ENCODE peak calls at places on chromosomes 7 and 10, in seven cellular contexts. One of them, this sample, is unnamed.

GRCh38 chr10:66928000-66928770 is 2.3 kb downstream of the LRRTM3 start:
- DNase-seq in IMR-90: peak; percentile 12
- DNase-seq in tibial artery: no peak
- DNase-seq in BE2C: peak; percentile 36
- DNase-seq in cardiac muscle cell: peak; percentile 3
- DNase-seq in mucosa of descending colon: peak; percentile 37
- DNase-seq in uterus: no peak
- DNase-seq in this sample: peak; percentile 1

GRCh38 chr10:122471531-122472177 is 10.3 kb downstream of the HTRA1 start:
- DNase-seq in IMR-90: peak; percentile 56
- DNase-seq in tibial artery: no peak
- DNase-seq in BE2C: no peak
- DNase-seq in cardiac muscle cell: no peak
- DNase-seq in mucosa of descending colon: no peak
- DNase-seq in uterus: no peak
- DNase-seq in this sample: no peak

GRCh38 chr10:105358911-105359310 is 717.8 kb downstream of the SORCS3 start:
- DNase-seq in IMR-90: no peak
- DNase-seq in tibial artery: no peak
- DNase-seq in BE2C: no peak
- DNase-seq in cardiac muscle cell: no peak
- DNase-seq in mucosa of descending colon: no peak
- DNase-seq in uterus: no peak
- DNase-seq in this sample: no peak

GRCh38 chr7:23394828-23395227 is 75.5 kb downstream of the IGF2BP3 start:
- DNase-seq in IMR-90: peak; percentile 42
- DNase-seq in tibial artery: no peak
- DNase-seq in BE2C: no peak
- DNase-seq in cardiac muscle cell: no peak
- DNase-seq in mucosa of descending colon: no peak
- DNase-seq in uterus: no peak
- DNase-seq in this sample: no peak

GRCh38 chr7:114819629-114820362 is 102.1 kb upstream of the MDFIC start:
- DNase-seq in IMR-90: peak; percentile 98
- DNase-seq in tibial artery: no peak
- DNase-seq in BE2C: no peak
- DNase-seq in cardiac muscle cell: peak; percentile 96
- DNase-seq in mucosa of descending colon: no peak
- DNase-seq in uterus: peak; percentile 41
- DNase-seq in this sample: peak; percentile 98

GRCh38 chr7:90595341-90595800 is 750 bp upstream of the CDK14 start:
- DNase-seq in IMR-90: peak; percentile 15
- DNase-seq in tibial artery: no peak
- DNase-seq in BE2C: no peak
- DNase-seq in cardiac muscle cell: peak; percentile 45
- DNase-seq in mucosa of descending colon: no peak
- DNase-seq in uterus: no peak
- DNase-seq in this sample: peak; percentile 32

GRCh38 chr10:21002097-21002878 is 105.2 kb upstream of the NEBL start:
- DNase-seq in IMR-90: peak; percentile 1
- DNase-seq in tibial artery: no peak
- DNase-seq in BE2C: no peak
- DNase-seq in cardiac muscle cell: peak; percentile 72
- DNase-seq in mucosa of descending colon: no peak
- DNase-seq in uterus: no peak
- DNase-seq in this sample: peak; percentile 95

GRCh38 chr10:122350893-122351292 is 23.6 kb upstream of the PLEKHA1 start:
- DNase-seq in IMR-90: no peak
- DNase-seq in tibial artery: no peak
- DNase-seq in BE2C: no peak
- DNase-seq in cardiac muscle cell: no peak
- DNase-seq in mucosa of descending colon: no peak
- DNase-seq in uterus: no peak
- DNase-seq in this sample: no peak

GRCh38 chr10:18651324-18652007 is at the start of gene NSUN6:
- DNase-seq in IMR-90: peak; percentile 85
- DNase-seq in tibial artery: peak; percentile 93
- DNase-seq in BE2C: peak; percentile 84
- DNase-seq in cardiac muscle cell: peak; percentile 90
- DNase-seq in mucosa of descending colon: peak; percentile 96
- DNase-seq in uterus: peak; percentile 91
- DNase-seq in this sample: peak; percentile 87

GRCh38 chr7:3725145-3725544 is 424.1 kb downstream of the SDK1 start:
- DNase-seq in IMR-90: no peak
- DNase-seq in tibial artery: no peak
- DNase-seq in BE2C: no peak
- DNase-seq in cardiac muscle cell: peak; percentile 29
- DNase-seq in mucosa of descending colon: no peak
- DNase-seq in uterus: no peak
- DNase-seq in this sample: peak; percentile 37

GRCh38 chr7:3721422-3721821 is 420.4 kb downstream of the SDK1 start:
- DNase-seq in IMR-90: no peak
- DNase-seq in tibial artery: no peak
- DNase-seq in BE2C: no peak
- DNase-seq in cardiac muscle cell: no peak
- DNase-seq in mucosa of descending colon: no peak
- DNase-seq in uterus: no peak
- DNase-seq in this sample: no peak

GRCh38 chr7:3725660-3726059 is 424.6 kb downstream of the SDK1 start:
- DNase-seq in IMR-90: no peak
- DNase-seq in tibial artery: no peak
- DNase-seq in BE2C: no peak
- DNase-seq in cardiac muscle cell: no peak
- DNase-seq in mucosa of descending colon: no peak
- DNase-seq in uterus: no peak
- DNase-seq in this sample: no peak

DNA sequence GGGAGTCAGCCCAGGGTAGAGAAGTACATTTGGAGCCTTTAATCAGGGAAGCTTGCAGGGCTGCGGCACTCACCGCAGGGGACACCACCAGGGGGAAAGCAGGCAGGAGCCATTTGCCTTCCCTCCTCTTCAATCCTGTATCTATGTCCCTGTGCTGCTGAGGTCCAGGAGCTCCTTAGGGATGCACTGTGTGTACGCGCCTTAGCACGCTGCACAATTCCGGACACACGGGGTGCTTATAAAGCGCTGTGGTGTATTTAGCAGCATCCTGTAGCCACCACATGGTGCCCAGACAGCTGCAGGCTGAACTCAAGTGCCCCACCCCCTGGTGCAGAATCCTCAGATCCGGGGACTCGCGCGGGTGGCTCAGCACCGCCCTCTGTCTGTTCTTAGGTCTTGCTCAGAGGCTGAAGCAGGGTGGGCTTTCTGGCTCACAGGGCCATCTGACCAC is 421.4 kb downstream of the SDK1 start:
- DNase-seq in IMR-90: peak; percentile 2
- DNase-seq in tibial artery: no peak
- DNase-seq in BE2C: no peak
- DNase-seq in cardiac muscle cell: peak; percentile 2
- DNase-seq in mucosa of descending colon: no peak
- DNase-seq in uterus: no peak
- DNase-seq in this sample: peak; percentile 54
- TF ChIP-seq CTCF in IMR-90: no peak
- TF ChIP-seq CTCF in tibial artery: no peak
- TF ChIP-seq CTCF in BE2C: no peak
- TF ChIP-seq CTCF in cardiac muscle cell: peak; percentile 9
- TF ChIP-seq CTCF in mucosa of descending colon: no peak
- TF ChIP-seq CTCF in uterus: no peak
- TF ChIP-seq CTCF in this sample: peak; percentile 60

GRCh38 chr7:45575501-45576248 is 1.5 kb downstream of the ADCY1 start:
- DNase-seq in IMR-90: no peak
- DNase-seq in tibial artery: peak; percentile 46
- DNase-seq in BE2C: no peak
- DNase-seq in cardiac muscle cell: no peak
- DNase-seq in mucosa of descending colon: no peak
- DNase-seq in uterus: no peak
- DNase-seq in this sample: no peak

GRCh38 chr7:45574521-45575500 is 643 bp downstream of the ADCY1 start:
- DNase-seq in IMR-90: peak; percentile 49
- DNase-seq in tibial artery: peak; percentile 56
- DNase-seq in BE2C: peak; percentile 79
- DNase-seq in cardiac muscle cell: peak; percentile 63
- DNase-seq in mucosa of descending colon: no peak
- DNase-seq in uterus: no peak
- DNase-seq in this sample: peak; percentile 59

GRCh38 chr7:45576249-45576929 is 2.2 kb downstream of the ADCY1 start:
- DNase-seq in IMR-90: no peak
- DNase-seq in tibial artery: peak; percentile 57
- DNase-seq in BE2C: no peak
- DNase-seq in cardiac muscle cell: peak; percentile 78
- DNase-seq in mucosa of descending colon: no peak
- DNase-seq in uterus: no peak
- DNase-seq in this sample: no peak

GRCh38 chr7:45573199-45573598 is 969 bp upstream of the ADCY1 start:
- DNase-seq in IMR-90: no peak
- DNase-seq in tibial artery: peak; percentile 47
- DNase-seq in BE2C: no peak
- DNase-seq in cardiac muscle cell: no peak
- DNase-seq in mucosa of descending colon: no peak
- DNase-seq in uterus: no peak
- DNase-seq in this sample: no peak

GRCh38 chr7:45573636-45574470 is at the start of gene ADCY1:
- DNase-seq in IMR-90: no peak
- DNase-seq in tibial artery: peak; percentile 45
- DNase-seq in BE2C: peak; percentile 65
- DNase-seq in cardiac muscle cell: no peak
- DNase-seq in mucosa of descending colon: no peak
- DNase-seq in uterus: no peak
- DNase-seq in this sample: no peak
- H3K4me3 ChIP-seq in IMR-90: peak within 1 kb of the TSS; percentile 35
- H3K4me3 ChIP-seq in tibial artery: peak within 1 kb of the TSS; percentile 42
- H3K4me3 ChIP-seq in BE2C: peak within 1 kb of the TSS; percentile 75
- H3K4me3 ChIP-seq in cardiac muscle cell: peak within 1 kb of the TSS; percentile 92
- H3K4me3 ChIP-seq in mucosa of descending colon: no peak within 1 kb of the TSS
- H3K4me3 ChIP-seq in uterus: peak within 1 kb of the TSS; percentile 7
- H3K4me3 ChIP-seq in this sample: peak within 1 kb of the TSS; percentile 37

GRCh38 chr10:97381626-97382025 is 19.5 kb downstream of the RRP12 start:
- DNase-seq in IMR-90: no peak
- DNase-seq in tibial artery: no peak
- DNase-seq in BE2C: no peak
- DNase-seq in cardiac muscle cell: no peak
- DNase-seq in mucosa of descending colon: no peak
- DNase-seq in uterus: no peak
- DNase-seq in this sample: no peak

GRCh38 chr10:97384156-97384555 is 17.0 kb downstream of the RRP12 start:
- DNase-seq in IMR-90: no peak
- DNase-seq in tibial artery: no peak
- DNase-seq in BE2C: no peak
- DNase-seq in cardiac muscle cell: no peak
- DNase-seq in mucosa of descending colon: no peak
- DNase-seq in uterus: no peak
- DNase-seq in this sample: no peak

GRCh38 chr10:97385565-97385964 is 15.6 kb downstream of the RRP12 start:
- DNase-seq in IMR-90: no peak
- DNase-seq in tibial artery: no peak
- DNase-seq in BE2C: no peak
- DNase-seq in cardiac muscle cell: no peak
- DNase-seq in mucosa of descending colon: no peak
- DNase-seq in uterus: no peak
- DNase-seq in this sample: no peak

GRCh38 chr10:97384641-97385040 is 16.5 kb downstream of the RRP12 start:
- DNase-seq in IMR-90: no peak
- DNase-seq in tibial artery: no peak
- DNase-seq in BE2C: no peak
- DNase-seq in cardiac muscle cell: no peak
- DNase-seq in mucosa of descending colon: no peak
- DNase-seq in uterus: no peak
- DNase-seq in this sample: no peak

DNA sequence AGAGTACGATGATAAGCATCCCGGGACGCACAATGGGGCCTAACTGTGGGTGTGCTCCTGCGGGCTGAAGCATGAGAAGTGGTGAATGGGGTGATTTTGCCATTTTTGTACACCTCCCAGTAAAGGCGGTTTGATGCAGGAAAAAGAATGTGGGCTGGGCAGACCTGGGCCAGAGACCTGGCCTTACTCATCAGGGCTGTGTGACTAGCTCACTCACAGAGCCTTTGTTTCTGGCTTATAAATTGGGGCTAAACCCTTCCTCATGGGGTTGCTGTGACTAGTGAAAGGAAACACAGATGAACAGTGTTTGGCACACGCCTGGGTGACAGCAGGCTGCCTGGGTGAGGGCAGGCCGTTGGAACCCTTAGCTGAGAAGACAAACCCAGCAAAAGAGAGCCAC is 18.0 kb downstream of the RRP12 start:
- DNase-seq in IMR-90: no peak
- DNase-seq in tibial artery: no peak
- DNase-seq in BE2C: no peak
- DNase-seq in cardiac muscle cell: no peak
- DNase-seq in mucosa of descending colon: no peak
- DNase-seq in uterus: no peak
- DNase-seq in this sample: no peak
- TF ChIP-seq CTCF in IMR-90: no peak
- TF ChIP-seq CTCF in tibial artery: no peak
- TF ChIP-seq CTCF in BE2C: no peak
- TF ChIP-seq CTCF in cardiac muscle cell: no peak
- TF ChIP-seq CTCF in mucosa of descending colon: no peak
- TF ChIP-seq CTCF in uterus: no peak
- TF ChIP-seq CTCF in this sample: no peak

GRCh38 chr7:127536426-127537152 is 48.8 kb downstream of the GCC1 start:
- DNase-seq in IMR-90: no peak
- DNase-seq in tibial artery: no peak
- DNase-seq in BE2C: no peak
- DNase-seq in cardiac muscle cell: no peak
- DNase-seq in mucosa of descending colon: no peak
- DNase-seq in uterus: no peak
- DNase-seq in this sample: peak; percentile 5
- H3K4me3 ChIP-seq in IMR-90: peak overlapping the region; percentile 27
- H3K4me3 ChIP-seq in tibial artery: no peak overlapping the region
- H3K4me3 ChIP-seq in BE2C: peak overlapping the region; percentile 2
- H3K4me3 ChIP-seq in cardiac muscle cell: peak overlapping the region; percentile 21
- H3K4me3 ChIP-seq in mucosa of descending colon: no peak overlapping the region
- H3K4me3 ChIP-seq in uterus: no peak overlapping the region
- H3K4me3 ChIP-seq in this sample: no peak overlapping the region

This sample was measured in choroid plexus epithelial cell.